ENCODE peak calls at places on chromosomes 7 and 10, in five cellular contexts. H, F, T, J and P are unnamed samples.

GRCh38 chr7:41599760-41600159 is 103.1 kb downstream of the INHBA start:
- DNase-seq in T (no peak), J (no peak), H (peak), F (no peak), P (no peak)

GRCh38 chr7:96547371-96547811 is 162.3 kb downstream of the SEM1 start:
- DNase-seq in H (no peak), T (no peak), F (no peak), J (no peak), P (no peak)

GRCh38 chr7:30403477-30403876 is 75.1 kb downstream of the NOD1 start:
- DNase-seq in J (no peak), H (no peak), F (no peak), T (no peak), P (no peak)

GRCh38 chr10:82377608-82378007 is 502.6 kb downstream of the NRG3 start:
- DNase-seq in F (no peak), T (no peak), H (peak), J (no peak), P (no peak)

GRCh38 chr7:5670173-5670933 is 111.1 kb downstream of the RNF216 start:
- DNase-seq in F (no peak), H (no peak), T (no peak), J (no peak), P (no peak)

GRCh38 chr7:149856-150636 is 42.3 kb upstream of the FAM20C start:
- DNase-seq in J (no peak), F (peak), H (no peak), T (peak), P (peak)

GRCh38 chr7:31896929-31897328 is 173.3 kb downstream of the PDE1C start:
- DNase-seq in F (no peak), H (peak), T (no peak), J (no peak), P (no peak)

GRCh38 chr10:126205482-126206210 is 182.6 kb downstream of the ADAM12 start:
- DNase-seq in J (no peak), H (no peak), F (no peak), T (no peak), P (no peak)

GRCh38 chr10:122462533-122463465 is 1.4 kb downstream of the HTRA1 start:
- DNase-seq in T (peak), F (peak), J (peak), H (no peak), P (peak)

GRCh38 chr7:76262683-76263402 is 39.6 kb upstream of the HSPB1 start:
- DNase-seq in J (peak), F (no peak), T (no peak), H (peak), P (no peak)

GRCh38 chr7:90250601-90251303 is 5.8 kb downstream of the CFAP69 start:
- DNase-seq in J (no peak), F (no peak), T (no peak), H (no peak), P (no peak)

GRCh38 chr10:32415361-32415760 is 30.6 kb upstream of the CCDC7 start:
- DNase-seq in H (no peak), T (no peak), F (no peak), J (no peak), P (no peak)

GRCh38 chr10:132281915-132282666 is 25.7 kb downstream of the STK32C start:
- DNase-seq in J (no peak), F (no peak), H (no peak), T (peak), P (no peak)

GRCh38 chr10:17228081-17229015 is at the start of gene VIM:
- DNase-seq in J (peak), F (peak), T (peak), H (peak), P (peak)
- TF ChIP-seq POLR2A in J (peak), F (peak), T (peak), H (peak), P (no peak)

GRCh38 chr10:23358357-23358756 is 13.8 kb upstream of the C10orf67 start:
- DNase-seq in F (no peak), T (no peak), H (no peak), J (no peak), P (no peak)
- TF ChIP-seq CTCF in F (no peak), T (no peak), H (no peak), J (no peak), P (no peak)

DNA sequence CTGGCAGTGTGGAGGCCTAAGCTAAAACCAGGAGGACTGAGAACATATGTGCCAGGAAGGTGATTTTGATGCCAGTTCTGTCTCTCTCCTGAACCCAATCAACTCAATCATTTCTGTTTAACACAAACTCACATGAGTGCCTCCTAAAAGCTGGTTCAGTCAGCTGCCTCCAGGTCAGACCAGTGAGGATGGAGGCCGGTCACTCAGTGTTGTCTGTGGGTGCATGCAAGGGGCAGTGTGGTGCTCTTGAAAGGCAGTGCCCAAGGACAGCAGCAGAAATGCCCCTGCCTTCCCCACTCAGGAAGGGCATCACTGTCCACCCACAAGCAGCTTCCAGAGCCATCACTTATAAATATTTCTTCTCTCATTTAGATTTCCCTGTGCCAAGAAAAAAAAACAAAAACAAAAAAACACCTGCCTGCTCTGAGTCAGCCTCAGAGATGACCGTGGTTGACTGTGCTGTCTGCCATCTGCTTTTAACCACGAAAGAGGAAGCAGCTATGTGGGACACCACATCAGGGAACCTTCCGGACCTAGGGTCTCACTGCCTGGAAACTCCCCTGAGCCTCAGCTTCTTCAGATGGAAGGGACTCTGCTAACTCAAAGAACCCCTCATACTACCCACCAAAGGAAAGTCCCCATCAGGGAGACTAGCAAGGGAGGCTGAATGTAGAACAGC is 39.1 kb downstream of the VOPP1 start:
- DNase-seq in H (no peak), F (no peak), J (no peak), T (no peak), P (no peak)
- TF ChIP-seq POLR2A in H (no peak), F (no peak), J (no peak), T (no peak), P (no peak)

GRCh38 chr10:11173062-11173461 is 155.4 kb downstream of the CELF2 start:
- DNase-seq in H (no peak), J (no peak), T (no peak), F (no peak), P (no peak)

GRCh38 chr10:11177926-11178453 is 160.3 kb downstream of the CELF2 start:
- DNase-seq in T (peak), J (no peak), H (no peak), F (no peak), P (no peak)

GRCh38 chr10:11178606-11179221 is 161.0 kb downstream of the CELF2 start:
- DNase-seq in T (no peak), J (no peak), H (no peak), F (peak), P (peak)

GRCh38 chr10:11176746-11177145 is 159.1 kb downstream of the CELF2 start:
- DNase-seq in F (no peak), H (no peak), T (no peak), J (no peak), P (no peak)

DNA sequence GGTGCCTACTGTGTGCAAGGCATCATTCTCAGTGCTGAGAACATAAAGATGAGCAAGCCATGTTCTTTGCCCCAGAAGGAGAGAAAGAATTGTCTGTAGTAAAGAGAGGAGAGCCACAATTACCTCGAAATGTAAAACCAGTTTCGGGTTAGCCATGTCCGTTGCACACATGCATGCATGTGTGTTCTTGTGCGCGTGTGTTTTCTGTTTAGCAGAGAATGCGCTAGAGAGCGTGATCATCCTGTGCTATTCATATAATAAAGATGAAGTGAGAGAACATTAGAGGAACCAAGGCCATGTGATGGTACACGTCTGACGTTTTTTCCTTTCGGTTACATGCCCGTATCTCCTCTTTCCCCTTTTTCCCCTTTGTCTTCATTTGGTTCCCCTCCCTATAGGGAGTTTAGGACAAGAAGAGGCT is 158.2 kb downstream of the CELF2 start:
- DNase-seq in H (no peak), F (no peak), T (no peak), J (no peak), P (peak)
- TF ChIP-seq CTCF in H (no peak), F (no peak), T (no peak), J (no peak), P (no peak)

DNA sequence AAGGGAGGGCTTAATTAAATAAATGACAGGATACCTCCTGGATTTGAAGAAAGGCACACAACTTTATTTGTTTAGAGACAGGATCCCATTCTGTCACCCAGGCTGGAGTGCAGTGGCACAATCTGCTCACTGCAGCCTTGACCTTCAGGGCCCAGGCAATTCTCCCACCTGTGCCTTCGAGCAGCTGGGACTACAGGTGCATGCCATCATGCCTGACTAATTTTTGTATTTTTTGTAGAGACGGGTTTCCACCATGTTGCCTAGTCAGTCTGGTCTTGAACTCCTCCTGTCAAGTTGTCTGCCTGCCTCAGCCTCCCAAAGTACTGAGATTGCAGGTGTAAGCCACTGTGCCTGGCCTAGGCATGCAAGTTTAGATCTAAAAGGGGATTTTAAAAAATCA is 272.7 kb upstream of the MBL2 start:
- DNase-seq in T (no peak), H (no peak), F (no peak), J (no peak), P (no peak)
- TF ChIP-seq POLR2A in T (no peak), H (no peak), F (no peak), J (no peak), P (no peak)

DNA sequence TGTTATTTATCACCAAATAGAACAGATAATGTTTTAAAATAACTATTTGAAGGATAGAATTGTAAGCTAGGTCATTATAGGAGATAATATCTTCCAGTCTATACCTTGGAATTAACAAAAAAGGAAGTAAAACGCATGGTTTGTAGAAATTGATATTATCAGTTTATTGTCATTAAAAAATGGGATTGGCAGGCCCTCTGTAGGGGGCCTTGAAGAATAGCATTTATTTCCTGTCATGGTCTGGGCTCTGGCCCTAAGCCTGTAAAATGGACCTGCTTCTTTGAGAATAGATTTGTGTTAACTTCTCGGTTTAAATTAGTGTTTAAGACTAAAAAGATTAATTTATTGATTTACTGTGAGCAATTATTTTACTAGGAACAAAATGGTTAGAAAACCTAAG is 197.6 kb upstream of the FOXP2 start:
- DNase-seq in F (no peak), T (no peak), J (no peak), H (no peak), P (no peak)
- TF ChIP-seq CTCF in F (no peak), T (no peak), J (no peak), H (no peak), P (no peak)